ENCODE peak calls at places on chromosomes 16 and 17, in ten cellular contexts. P is HS-5; S is head of caudate nucleus; L is GM20000; A is stimulated activated CD8-positive, alpha-beta memory T cell treated with anti-CD3 and anti-CD28 coated beads, Interleukin-2, amount 100 ng/mL, for 1 hour; Y is EL; G is NCI-H1092; H is epithelial cell of proximal tubule; F is GM23338; D is mucosa of descending colon. J is an unnamed sample.

GRCh38 chr17:74344658-74345057 is 17.0 kb downstream of the BTBD17 start:
- DNase-seq in P (no peak), S (no peak), L (no peak), A (no peak), Y (no peak), G (no peak), H (no peak), F (no peak), D (no peak), J (no peak)

GRCh38 chr16:30924797-30925645 is 1.6 kb downstream of the FBXL19 start:
- DNase-seq in P (no peak), S (no peak), L (peak), A (no peak), Y (no peak), G (no peak), H (no peak), F (no peak), D (no peak), J (no peak)

GRCh38 chr16:69741519-69741918 is 13.2 kb downstream of the NOB1 start:
- DNase-seq in P (no peak), S (no peak), L (no peak), A (no peak), Y (peak), G (no peak), H (peak), F (no peak), D (no peak), J (no peak)

GRCh38 chr17:48718162-48718780 is 4.0 kb downstream of the PRAC1 start:
- DNase-seq in P (no peak), S (no peak), L (peak), A (no peak), Y (no peak), G (no peak), H (no peak), F (peak), D (no peak), J (no peak)

GRCh38 chr17:67629963-67630320 is 87.8 kb upstream of the NOL11 start:
- DNase-seq in P (peak), S (no peak), L (peak), A (no peak), Y (peak), G (no peak), H (no peak), F (peak), D (no peak), J (peak)

GRCh38 chr16:53219795-53220194 is 165.0 kb downstream of the CHD9 start:
- DNase-seq in P (peak), S (no peak), L (no peak), A (no peak), Y (peak), G (no peak), H (no peak), F (no peak), D (no peak), J (no peak)

GRCh38 chr16:77290451-77291110 is 91.4 kb downstream of the SYCE1L start:
- DNase-seq in P (no peak), S (no peak), L (no peak), A (no peak), Y (no peak), G (peak), H (no peak), F (peak), D (no peak), J (no peak)

GRCh38 chr16:79970551-79971236 is 370.2 kb upstream of the MAF start:
- DNase-seq in P (no peak), S (no peak), L (no peak), A (no peak), Y (no peak), G (no peak), H (no peak), F (no peak), D (no peak), J (no peak)

GRCh38 chr16:520847-521246 is 6.7 kb upstream of the CAPN15 start:
- DNase-seq in P (no peak), S (no peak), L (no peak), A (no peak), Y (no peak), G (no peak), H (no peak), F (no peak), D (peak), J (no peak)

GRCh38 chr16:70746040-70746707 is 54.8 kb downstream of the VAC14 start:
- DNase-seq in P (peak), S (peak), L (no peak), A (no peak), Y (peak), G (no peak), H (no peak), F (no peak), D (peak), J (no peak)

GRCh38 chr17:73621685-73622084 is 22.6 kb downstream of the SDK2 start:
- DNase-seq in P (no peak), S (no peak), L (no peak), A (no peak), Y (no peak), G (no peak), H (no peak), F (no peak), D (no peak), J (no peak)

GRCh38 chr17:83103938-83104311 is 24.5 kb downstream of the METRNL start:
- DNase-seq in P (no peak), S (no peak), L (no peak), A (no peak), Y (no peak), G (no peak), H (no peak), F (no peak), D (peak), J (no peak)

GRCh38 chr17:30597776-30598288 is 120.6 kb downstream of the GOSR1 start:
- DNase-seq in P (no peak), S (no peak), L (no peak), A (no peak), Y (no peak), G (no peak), H (no peak), F (no peak), D (no peak), J (no peak)

GRCh38 chr16:14011006-14011405 is 60.1 kb upstream of the MRTFB start:
- DNase-seq in P (no peak), S (no peak), L (no peak), A (no peak), Y (no peak), G (no peak), H (peak), F (no peak), D (no peak), J (no peak)

GRCh38 chr17:83198366-83199341 is 119.2 kb downstream of the METRNL start:
- DNase-seq in P (no peak), S (no peak), L (no peak), A (no peak), Y (no peak), G (no peak), H (no peak), F (no peak), D (peak), J (no peak)

GRCh38 chr16:15518412-15519351 is 84.3 kb downstream of the BMERB1 start:
- DNase-seq in P (no peak), S (peak), L (no peak), A (no peak), Y (peak), G (no peak), H (peak), F (no peak), D (no peak), J (no peak)

GRCh38 chr17:40348562-40349476 is 15.7 kb downstream of the GJD3 start:
- DNase-seq in P (no peak), S (peak), L (no peak), A (no peak), Y (no peak), G (peak), H (no peak), F (no peak), D (no peak), J (no peak)

GRCh38 chr17:60102632-60103047 is 23.9 kb upstream of the HEATR6 start:
- DNase-seq in P (peak), S (peak), L (no peak), A (no peak), Y (peak), G (no peak), H (no peak), F (no peak), D (peak), J (no peak)

GRCh38 chr16:85639529-85640253 is 26.6 kb downstream of the GSE1 start:
- DNase-seq in P (no peak), S (no peak), L (no peak), A (no peak), Y (no peak), G (peak), H (no peak), F (no peak), D (no peak), J (peak)

GRCh38 chr17:76048711-76049110 is 21.6 kb upstream of the EVPL start:
- DNase-seq in P (peak), S (no peak), L (no peak), A (no peak), Y (peak), G (no peak), H (no peak), F (peak), D (no peak), J (no peak)

GRCh38 chr16:87926246-87927194 is 9.8 kb downstream of the CA5A start:
- DNase-seq in P (no peak), S (peak), L (peak), A (no peak), Y (no peak), G (peak), H (no peak), F (no peak), D (no peak), J (no peak)

GRCh38 chr17:81480140-81480917 is 32.3 kb downstream of the ACTG1 start:
- DNase-seq in P (no peak), S (no peak), L (no peak), A (no peak), Y (peak), G (no peak), H (no peak), F (no peak), D (no peak), J (no peak)

GRCh38 chr17:75383842-75384195 is 21.7 kb downstream of the GRB2 start:
- DNase-seq in P (no peak), S (no peak), L (no peak), A (no peak), Y (no peak), G (no peak), H (no peak), F (no peak), D (no peak), J (no peak)

GRCh38 chr16:52471650-52472370 is 75.1 kb downstream of the TOX3 start:
- DNase-seq in P (no peak), S (no peak), L (no peak), A (no peak), Y (no peak), G (no peak), H (no peak), F (no peak), D (no peak), J (no peak)

GRCh38 chr17:17712268-17712924 is 31.1 kb downstream of the RAI1 start:
- DNase-seq in P (peak), S (no peak), L (peak), A (no peak), Y (peak), G (no peak), H (peak), F (no peak), D (no peak), J (no peak)

GRCh38 chr17:8146381-8147140 is 5.6 kb downstream of the PER1 start:
- DNase-seq in P (no peak), S (no peak), L (no peak), A (no peak), Y (no peak), G (no peak), H (no peak), F (no peak), D (peak), J (no peak)

GRCh38 chr16:64627288-64627687 is 494.6 kb downstream of the CDH11 start:
- DNase-seq in P (no peak), S (no peak), L (no peak), A (no peak), Y (no peak), G (no peak), H (no peak), F (peak), D (no peak), J (peak)

GRCh38 chr16:54577566-54578180 is 291.1 kb upstream of the IRX3 start:
- DNase-seq in P (no peak), S (no peak), L (no peak), A (no peak), Y (no peak), G (no peak), H (no peak), F (peak), D (no peak), J (no peak)